ENCODE peak calls at places on chromosomes 13 and 19, in six cellular contexts. T, Z, Q, O, D and N are unnamed samples.

GRCh38 chr19:19740755-19741154 is 7.8 kb upstream of the ZNF14 start:
- DNase-seq in T (no peak), Z (no peak), Q (no peak), O (no peak), D (no peak), N (no peak)

GRCh38 chr19:17125728-17126677 is 50.4 kb downstream of the MYO9B start:
- DNase-seq in T (no peak), Z (no peak), Q (peak; percentile 72), O (no peak), D (no peak), N (no peak)

GRCh38 chr13:67100723-67101122 is 129.4 kb downstream of the PCDH9 start:
- DNase-seq in T (no peak), Z (no peak), Q (no peak), O (peak; percentile 71), D (no peak), N (no peak)

GRCh38 chr19:43028866-43029265 is 2.6 kb upstream of the PSG11 start:
- DNase-seq in T (no peak), Z (no peak), Q (no peak), O (no peak), D (no peak), N (no peak)

GRCh38 chr19:8161135-8161646 is 11.8 kb upstream of the FBN3 start:
- DNase-seq in T (no peak), Z (peak; percentile 65), Q (no peak), O (peak; percentile 75), D (peak; percentile 17), N (peak; percentile 59)

GRCh38 chr19:17686592-17687042 is 1.5 kb downstream of the UNC13A start:
- DNase-seq in T (no peak), Z (no peak), Q (peak; percentile 49), O (peak; percentile 89), D (peak; percentile 66), N (no peak)

GRCh38 chr13:100019780-100020356 is 38.3 kb downstream of the ZIC2 start:
- DNase-seq in T (no peak), Z (peak; percentile 48), Q (no peak), O (no peak), D (no peak), N (no peak)

GRCh38 chr19:14059093-14059480 is 2.8 kb downstream of the PALM3 start:
- DNase-seq in T (no peak), Z (no peak), Q (no peak), O (no peak), D (peak; percentile 56), N (no peak)

GRCh38 chr19:30406220-30406944 is 34.2 kb downstream of the ZNF536 start:
- DNase-seq in T (no peak), Z (peak; percentile 10), Q (peak; percentile 50), O (peak; percentile 44), D (peak; percentile 58), N (no peak)

GRCh38 chr19:40603071-40603718 is 2.0 kb downstream of the LTBP4 start:
- DNase-seq in T (no peak), Z (peak; percentile 28), Q (peak; percentile 60), O (peak; percentile 91), D (peak; percentile 85), N (no peak)

GRCh38 chr19:22735911-22736645 is 47.9 kb downstream of the ZNF99 start:
- DNase-seq in T (no peak), Z (no peak), Q (no peak), O (no peak), D (no peak), N (no peak)

GRCh38 chr19:49475191-49475932 is 1.3 kb downstream of the FLT3LG start:
- DNase-seq in T (no peak), Z (no peak), Q (peak; percentile 46), O (no peak), D (no peak), N (no peak)

GRCh38 chr13:64819081-64819480 is 2411.1 kb downstream of the PCDH9 start:
- DNase-seq in T (no peak), Z (no peak), Q (no peak), O (no peak), D (no peak), N (no peak)

GRCh38 chr19:42140125-42140754 is 8.0 kb upstream of the POU2F2 start:
- DNase-seq in T (no peak), Z (peak; percentile 31), Q (peak; percentile 86), O (peak; percentile 88), D (peak; percentile 90), N (peak; percentile 28)

GRCh38 chr19:4715529-4716221 is 8.0 kb downstream of the DPP9 start:
- DNase-seq in T (no peak), Z (peak; percentile 80), Q (no peak), O (no peak), D (no peak), N (no peak)

GRCh38 chr19:36488816-36489138 is 584 bp downstream of the ZNF566 start:
- DNase-seq in T (no peak), Z (peak; percentile 39), Q (no peak), O (no peak), D (peak; percentile 18), N (no peak)

GRCh38 chr13:47004552-47004951 is 107.7 kb upstream of the HTR2A start:
- DNase-seq in T (peak; percentile 2), Z (no peak), Q (no peak), O (peak; percentile 24), D (no peak), N (no peak)

GRCh38 chr19:46489445-46490272 is 6.0 kb downstream of the PNMA8B start:
- DNase-seq in T (no peak), Z (no peak), Q (peak; percentile 78), O (peak; percentile 80), D (peak; percentile 67), N (no peak)

GRCh38 chr13:19845758-19846157 is 17.7 kb downstream of the ZMYM5 start:
- DNase-seq in T (peak; percentile 79), Z (peak; percentile 57), Q (peak; percentile 96), O (peak; percentile 11), D (no peak), N (no peak)

GRCh38 chr19:17246681-17247425 is 1.1 kb upstream of the NR2F6 start:
- DNase-seq in T (no peak), Z (peak; percentile 80), Q (peak; percentile 59), O (no peak), D (no peak), N (no peak)

GRCh38 chr13:87677334-87678234 is 6.4 kb downstream of the SLITRK5 start:
- DNase-seq in T (no peak), Z (peak; percentile 1), Q (peak; percentile 8), O (peak; percentile 67), D (peak; percentile 82), N (peak; percentile 70)

GRCh38 chr19:7069042-7069903 is at the start of gene ZNF557:
- DNase-seq in T (peak; percentile 75), Z (peak; percentile 88), Q (peak; percentile 99), O (peak; percentile 98), D (peak; percentile 98), N (peak; percentile 99)

GRCh38 chr19:7074705-7075282 is 5.3 kb downstream of the ZNF557 start:
- DNase-seq in T (no peak), Z (no peak), Q (no peak), O (no peak), D (no peak), N (no peak)

GRCh38 chr19:7069904-7070226 is 362 bp downstream of the ZNF557 start:
- DNase-seq in T (no peak), Z (no peak), Q (peak; percentile 71), O (no peak), D (no peak), N (no peak)

GRCh38 chr19:7076151-7076550 is 6.6 kb downstream of the ZNF557 start:
- DNase-seq in T (no peak), Z (no peak), Q (no peak), O (no peak), D (no peak), N (no peak)

DNA sequence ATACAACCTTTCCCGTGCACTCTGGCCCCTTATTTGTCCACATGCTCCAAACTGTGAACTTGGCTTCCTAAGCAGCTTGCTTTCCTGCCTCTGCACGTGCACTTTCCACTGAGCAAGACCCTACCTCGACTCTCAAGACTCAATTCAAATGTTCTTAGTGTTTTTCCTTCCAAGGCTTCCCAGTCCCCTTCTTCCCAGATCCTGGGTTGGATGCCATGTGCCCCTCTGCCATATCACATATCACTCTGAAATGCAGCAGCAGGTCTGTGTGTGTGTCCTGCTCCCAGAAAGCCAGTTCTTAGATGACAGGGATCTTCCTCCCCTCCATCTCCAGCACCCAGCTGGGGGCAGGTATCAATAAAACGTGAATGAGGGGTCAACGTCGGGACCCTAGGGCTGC is 3.0 kb downstream of the ZNF557 start:
- DNase-seq in T (no peak), Z (no peak), Q (no peak), O (no peak), D (no peak), N (no peak)
- H3K36me3 ChIP-seq in T (peaks cover 22% of the 10 kb centered on the region), Z (peaks cover 46% of the 10 kb centered on the region), Q (peaks cover 44% of the 10 kb centered on the region), O (peaks cover 12% of the 10 kb centered on the region), D (peaks cover 14% of the 10 kb centered on the region), N (peaks cover 42% of the 10 kb centered on the region)

DNA sequence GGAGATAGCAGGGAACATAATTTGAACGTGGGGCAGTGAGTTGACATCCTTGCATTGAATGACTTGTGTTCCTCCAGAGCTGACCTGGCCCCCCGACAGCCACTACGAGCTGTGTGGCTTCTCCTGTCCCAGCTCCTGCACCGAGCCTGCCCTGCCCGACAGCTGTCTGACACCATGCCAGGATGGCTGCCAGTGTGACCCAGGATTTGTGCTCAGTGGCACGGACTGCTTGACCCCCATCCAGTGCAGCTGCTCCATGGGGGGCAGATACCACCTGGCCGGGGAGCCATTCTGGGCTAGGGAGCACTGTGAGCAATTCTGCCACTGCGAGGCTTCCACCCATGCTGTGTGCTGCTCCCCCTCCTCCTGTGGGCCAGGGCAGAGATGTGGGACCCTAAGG is 29.2 kb upstream of the FXYD3 start:
- DNase-seq in T (no peak), Z (no peak), Q (no peak), O (no peak), D (no peak), N (no peak)
- H3K9ac ChIP-seq in T (no peak overlapping the region), Z (no peak overlapping the region), Q (no peak overlapping the region), O (no peak overlapping the region), D (no peak overlapping the region), N (no peak overlapping the region)

GRCh38 chr13:33185853-33186252 is 99.7 kb downstream of the STARD13 start:
- DNase-seq in T (no peak), Z (no peak), Q (no peak), O (no peak), D (no peak), N (no peak)

GRCh38 chr13:33189470-33189869 is 96.1 kb downstream of the STARD13 start:
- DNase-seq in T (no peak), Z (no peak), Q (no peak), O (no peak), D (no peak), N (no peak)

GRCh38 chr13:33186851-33187250 is 98.7 kb downstream of the STARD13 start:
- DNase-seq in T (no peak), Z (no peak), Q (peak; percentile 28), O (peak; percentile 91), D (no peak), N (no peak)

GRCh38 chr13:33191425-33192221 is 93.9 kb downstream of the STARD13 start:
- DNase-seq in T (no peak), Z (no peak), Q (peak; percentile 36), O (no peak), D (no peak), N (no peak)

GRCh38 chr13:33188093-33188882 is 97.3 kb downstream of the STARD13 start:
- DNase-seq in T (no peak), Z (no peak), Q (peak; percentile 30), O (no peak), D (no peak), N (peak; percentile 53)
- H3K79me2 ChIP-seq in T (peaks cover 2% of the 10 kb centered on the region), Z (no peaks in the 10 kb centered on the region), Q (peaks cover 98% of the 10 kb centered on the region), O (no peaks in the 10 kb centered on the region), D (no peaks in the 10 kb centered on the region), N (no peaks in the 10 kb centered on the region)

DNA sequence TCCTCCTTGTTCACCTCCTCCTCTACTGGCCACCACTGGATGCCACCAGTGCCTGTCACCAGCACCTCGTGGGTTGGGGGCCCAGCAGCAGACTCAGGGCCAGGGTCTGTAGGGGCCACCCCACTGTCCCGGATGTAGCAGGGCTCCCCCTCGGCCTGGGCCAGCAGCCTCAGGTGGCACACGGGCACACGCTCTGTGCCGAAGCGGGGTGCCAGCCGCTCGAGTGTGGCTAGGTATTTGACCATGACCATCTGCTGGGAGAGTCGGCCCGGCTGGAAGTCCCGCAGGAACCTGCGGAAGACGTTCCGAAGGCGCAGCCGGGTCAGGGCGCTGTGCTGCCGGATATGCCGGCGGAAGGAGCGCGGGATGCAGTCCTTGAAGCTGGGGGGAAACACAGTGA is 14.9 kb downstream of the TYK2 start:
- DNase-seq in T (no peak), Z (no peak), Q (no peak), O (no peak), D (no peak), N (no peak)
- H3K36me3 ChIP-seq in T (peaks cover 14% of the 10 kb centered on the region), Z (peaks cover 39% of the 10 kb centered on the region), Q (peaks cover 9% of the 10 kb centered on the region), O (no peaks in the 10 kb centered on the region), D (no peaks in the 10 kb centered on the region), N (no peaks in the 10 kb centered on the region)